ENCODE peak calls at places on chromosomes 7 and 10, in nine cellular contexts. T is CD4-positive, alpha-beta T cell; Y is tibial artery; D is CD8-positive, alpha-beta memory T cell; X is fibroblast of lung; G is right cardiac atrium; K is lower lobe of right lung; Q is aorta; L is ovary. H is an unnamed sample.
A peak's percentile ranks its signal among the peaks of the same experiment; 100 is the strongest.

GRCh38 chr7:120867932-120868331 is 10.0 kb upstream of the TSPAN12 start:
- DNase-seq in Y (no peak), G (no peak), Q (no peak), D (no peak), L (no peak), T (no peak), X (no peak), K (no peak), H (no peak)

GRCh38 chr7:81662531-81662930 is 107.3 kb downstream of the HGF start:
- DNase-seq in Y (no peak), L (no peak), K (no peak), G (no peak), X (no peak), Q (no peak), D (no peak), T (no peak), H (no peak)

GRCh38 chr10:59018977-59019376 is 157.5 kb upstream of the PHYHIPL start:
- DNase-seq in L (no peak), K (no peak), Y (no peak), X (no peak), G (no peak), Q (no peak), D (no peak), T (no peak), H (no peak)

GRCh38 chr7:106326594-106327537 is 42.1 kb upstream of the NAMPT start:
- DNase-seq in K (no peak), T (no peak), L (no peak), Y (no peak), G (no peak), Q (no peak), D (no peak), X (no peak), H (no peak)

GRCh38 chr10:35265435-35265834 is 70.9 kb upstream of the CCNY start:
- DNase-seq in L (no peak), Y (no peak), D (no peak), X (peak; percentile 2), Q (no peak), K (no peak), T (no peak), G (no peak), H (no peak)

GRCh38 chr7:42574693-42575084 is 337.2 kb downstream of the C7orf25 start:
- DNase-seq in X (peak; percentile 25), G (no peak), L (no peak), Y (no peak), T (no peak), K (no peak), Q (no peak), D (no peak), H (no peak)

GRCh38 chr7:47931005-47931787 is 17.1 kb downstream of the PKD1L1 start:
- DNase-seq in Q (no peak), X (no peak), L (no peak), G (no peak), T (no peak), Y (no peak), K (no peak), D (no peak), H (no peak)

GRCh38 chr10:48589266-48589665 is 15.6 kb downstream of the ARHGAP22 start:
- DNase-seq in K (no peak), T (no peak), D (no peak), L (no peak), Y (no peak), Q (no peak), G (no peak), X (peak; percentile 92), H (no peak)

GRCh38 chr7:8092140-8092539 is 123.5 kb downstream of the GLCCI1 start:
- DNase-seq in G (no peak), X (no peak), D (no peak), Y (no peak), K (no peak), L (no peak), T (no peak), Q (no peak), H (no peak)

GRCh38 chr10:72007246-72007892 is 43.2 kb downstream of the CHST3 start:
- DNase-seq in Q (no peak), L (peak; percentile 78), T (no peak), X (no peak), K (no peak), D (no peak), Y (peak; percentile 41), G (peak; percentile 76), H (no peak)

GRCh38 chr10:31709028-31709427 is 219.6 kb downstream of the ARHGAP12 start:
- DNase-seq in Q (no peak), D (no peak), T (no peak), G (no peak), X (no peak), Y (no peak), L (no peak), K (no peak), H (no peak)

GRCh38 chr10:30456262-30456661 is 22.3 kb downstream of the MAP3K8 start:
- DNase-seq in T (no peak), K (no peak), D (peak; percentile 27), G (no peak), Y (peak; percentile 32), L (no peak), X (no peak), Q (peak; percentile 59), H (peak; percentile 19)

GRCh38 chr10:99854860-99855259 is 72.4 kb downstream of the ABCC2 start:
- DNase-seq in X (peak; percentile 87), K (no peak), G (no peak), L (peak; percentile 37), D (no peak), Y (peak; percentile 43), T (no peak), Q (no peak), H (no peak)

DNA sequence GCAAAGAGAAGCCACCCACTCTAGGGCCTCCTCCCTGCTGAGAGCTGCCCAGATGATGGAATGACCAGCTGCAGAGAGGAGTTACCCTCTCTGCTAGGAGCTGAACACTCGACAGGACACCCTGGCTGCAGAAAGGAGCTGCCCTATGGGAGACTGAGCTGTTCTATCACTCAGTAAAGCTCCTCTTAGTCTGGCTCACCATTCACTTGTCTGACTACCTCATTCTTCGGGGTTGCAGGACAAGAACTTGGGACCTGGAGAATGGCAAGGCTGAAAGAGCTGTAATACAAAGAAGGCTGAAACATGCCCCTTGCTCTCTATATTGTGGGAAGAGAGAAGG is 30.5 kb downstream of the CRTAC1 start:
- DNase-seq in T (no peak), G (no peak), Y (no peak), Q (no peak), D (no peak), L (no peak), X (no peak), K (no peak), H (no peak)
- H3K9me3 ChIP-seq in T (peaks cover 5% of the 10 kb centered on the region), G (no peaks in the 10 kb centered on the region), Y (no peaks in the 10 kb centered on the region), Q (peaks cover 4% of the 10 kb centered on the region), D (no peaks in the 10 kb centered on the region), L (no peaks in the 10 kb centered on the region), X (no peaks in the 10 kb centered on the region), K (no peaks in the 10 kb centered on the region), H (peaks cover 3% of the 10 kb centered on the region)

GRCh38 chr10:25633542-25633941 is 300.5 kb upstream of the MYO3A start:
- DNase-seq in T (no peak), Y (no peak), Q (no peak), K (no peak), X (no peak), L (no peak), G (no peak), D (no peak), H (no peak)

GRCh38 chr10:25631471-25631870 is 302.6 kb upstream of the MYO3A start:
- DNase-seq in T (no peak), Q (no peak), L (no peak), K (no peak), G (peak; percentile 10), D (no peak), X (no peak), Y (no peak), H (no peak)

GRCh38 chr10:25632802-25633201 is 301.2 kb upstream of the MYO3A start:
- DNase-seq in Q (no peak), L (no peak), G (no peak), T (no peak), K (no peak), X (no peak), D (no peak), Y (no peak), H (no peak)

GRCh38 chr10:25627606-25628005 is 306.4 kb upstream of the MYO3A start:
- DNase-seq in Y (no peak), T (no peak), D (no peak), Q (no peak), K (no peak), G (no peak), L (no peak), X (no peak), H (no peak)

DNA sequence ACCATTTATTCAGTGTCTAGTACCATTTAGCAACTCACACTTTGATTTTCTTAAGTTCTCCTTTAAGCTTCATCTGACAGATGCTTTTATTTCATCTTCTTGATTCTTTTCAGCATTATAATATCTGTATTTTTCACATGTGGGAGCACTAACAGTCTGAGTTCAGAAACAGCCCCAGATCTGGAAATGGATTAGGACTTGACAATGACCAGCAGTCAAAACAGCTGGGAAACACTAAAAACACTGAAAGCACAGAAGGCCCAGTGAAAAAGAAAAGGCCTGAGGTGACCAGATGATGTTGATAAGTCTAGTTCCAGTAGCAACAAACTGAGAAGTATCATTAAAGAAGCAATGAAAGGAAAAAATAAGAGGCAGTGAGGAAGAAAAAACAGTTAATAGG is 304.7 kb upstream of the MYO3A start:
- DNase-seq in K (no peak), G (no peak), T (no peak), Y (no peak), Q (no peak), L (no peak), D (no peak), X (no peak), H (no peak)
- H3K9me3 ChIP-seq in K (no peaks in the 10 kb centered on the region), G (no peaks in the 10 kb centered on the region), T (no peaks in the 10 kb centered on the region), Y (no peaks in the 10 kb centered on the region), Q (no peaks in the 10 kb centered on the region), L (no peaks in the 10 kb centered on the region), D (no peaks in the 10 kb centered on the region), X (no peaks in the 10 kb centered on the region), H (no peaks in the 10 kb centered on the region)

GRCh38 chr7:134954197-134955082 is 31.9 kb upstream of the AGBL3 start:
- DNase-seq in Q (no peak), T (no peak), D (peak; percentile 41), K (no peak), Y (no peak), G (no peak), X (peak; percentile 72), L (no peak), H (no peak)

GRCh38 chr7:134959810-134960209 is 26.5 kb upstream of the AGBL3 start:
- DNase-seq in X (no peak), T (no peak), Y (no peak), Q (no peak), D (no peak), L (no peak), G (no peak), K (no peak), H (no peak)

GRCh38 chr7:134962270-134962669 is 24.0 kb upstream of the AGBL3 start:
- DNase-seq in L (no peak), D (no peak), K (no peak), X (no peak), T (no peak), G (no peak), Q (no peak), Y (no peak), H (no peak)

GRCh38 chr7:134957005-134957404 is 29.3 kb upstream of the AGBL3 start:
- DNase-seq in Y (no peak), K (no peak), T (no peak), L (no peak), D (no peak), G (no peak), Q (no peak), X (no peak), H (no peak)
- H3K9me3 ChIP-seq in Y (no peaks in the 10 kb centered on the region), K (no peaks in the 10 kb centered on the region), T (no peaks in the 10 kb centered on the region), L (no peaks in the 10 kb centered on the region), D (no peaks in the 10 kb centered on the region), G (no peaks in the 10 kb centered on the region), Q (no peaks in the 10 kb centered on the region), X (no peaks in the 10 kb centered on the region), H (no peaks in the 10 kb centered on the region)

GRCh38 chr10:123354521-123354920 is 200.3 kb downstream of the BUB3 start:
- DNase-seq in Y (no peak), T (no peak), D (no peak), Q (no peak), K (no peak), G (no peak), L (no peak), X (no peak), H (no peak)
- H3K9me3 ChIP-seq in Y (no peaks in the 10 kb centered on the region), T (no peaks in the 10 kb centered on the region), D (no peaks in the 10 kb centered on the region), Q (no peaks in the 10 kb centered on the region), K (no peaks in the 10 kb centered on the region), G (no peaks in the 10 kb centered on the region), L (no peaks in the 10 kb centered on the region), X (no peaks in the 10 kb centered on the region), H (no peaks in the 10 kb centered on the region)